ENCODE peak calls at places on chromosomes 2 and 18, in seven cellular contexts. B is PC-3, D is left lung, C is HCT116, L is SJSA1, K is mucosa of descending colon, Z is pancreas. R is an unnamed sample.

GRCh38 chr2:23385748-23386421 is 906 bp downstream of the KLHL29 start:
- DNase-seq in B (no peak), D (no peak), C (no peak), L (no peak), K (peak; percentile 35), Z (no peak), R (no peak)

GRCh38 chr2:238567067-238567855 is 140.5 kb downstream of the ASB1 start:
- DNase-seq in B (peak; percentile 6), D (peak; percentile 48), C (no peak), L (no peak), K (peak; percentile 79), Z (no peak), R (no peak)

GRCh38 chr2:186697536-186697935 is 3.7 kb downstream of the FAM171B start:
- DNase-seq in B (peak; percentile 80), D (no peak), C (no peak), L (no peak), K (no peak), Z (no peak), R (no peak)

GRCh38 chr2:43311276-43311675 is 84.9 kb upstream of the ZFP36L2 start:
- DNase-seq in B (peak; percentile 83), D (no peak), C (no peak), L (no peak), K (no peak), Z (no peak), R (no peak)

GRCh38 chr18:43563780-43564179 is 286.5 kb upstream of the SYT4 start:
- DNase-seq in B (peak; percentile 38), D (no peak), C (no peak), L (no peak), K (no peak), Z (peak; percentile 38), R (no peak)

GRCh38 chr2:51881673-51882072 is 849.7 kb upstream of the NRXN1 start:
- DNase-seq in B (no peak), D (no peak), C (no peak), L (no peak), K (no peak), Z (no peak), R (no peak)

GRCh38 chr2:80335411-80335810 is 30.9 kb upstream of the LRRTM1 start:
- DNase-seq in B (no peak), D (no peak), C (no peak), L (no peak), K (no peak), Z (no peak), R (no peak)

GRCh38 chr2:88540346-88540745 is 86.9 kb downstream of the EIF2AK3 start:
- DNase-seq in B (peak; percentile 38), D (no peak), C (no peak), L (no peak), K (no peak), Z (no peak), R (no peak)

GRCh38 chr2:152505495-152505906 is 170.5 kb downstream of the FMNL2 start:
- DNase-seq in B (no peak), D (peak; percentile 55), C (no peak), L (no peak), K (no peak), Z (no peak), R (no peak)

GRCh38 chr2:223768179-223768578 is 69.2 kb downstream of the AP1S3 start:
- DNase-seq in B (no peak), D (no peak), C (no peak), L (no peak), K (no peak), Z (no peak), R (no peak)

GRCh38 chr18:55334875-55335274 is 253.1 kb downstream of the TCF4 start:
- DNase-seq in B (no peak), D (no peak), C (no peak), L (no peak), K (no peak), Z (no peak), R (no peak)

GRCh38 chr2:85981579-85982247 is 92.9 kb upstream of the ST3GAL5 start:
- DNase-seq in B (no peak), D (no peak), C (no peak), L (peak; percentile 22), K (no peak), Z (no peak), R (no peak)

GRCh38 chr2:224127871-224128501 is 88.9 kb upstream of the SERPINE2 start:
- DNase-seq in B (no peak), D (no peak), C (no peak), L (no peak), K (no peak), Z (peak; percentile 17), R (no peak)

GRCh38 chr2:42163444-42164045 is 5.6 kb upstream of the EML4 start:
- DNase-seq in B (no peak), D (no peak), C (no peak), L (no peak), K (no peak), Z (no peak), R (no peak)

GRCh38 chr2:109166811-109167210 is 37.8 kb downstream of the SH3RF3 start:
- DNase-seq in B (no peak), D (no peak), C (no peak), L (peak; percentile 60), K (no peak), Z (no peak), R (no peak)

GRCh38 chr18:58369616-58370015 is 259.3 kb downstream of the ALPK2 start:
- DNase-seq in B (no peak), D (no peak), C (no peak), L (no peak), K (no peak), Z (no peak), R (no peak)

GRCh38 chr2:177262137-177262536 is 2.4 kb downstream of the NFE2L2 start:
- DNase-seq in B (no peak), D (no peak), C (no peak), L (no peak), K (no peak), Z (no peak), R (no peak)

GRCh38 chr2:182133195-182133891 is 147.7 kb downstream of the PPP1R1C start:
- DNase-seq in B (peak; percentile 49), D (no peak), C (no peak), L (no peak), K (no peak), Z (no peak), R (no peak)

GRCh38 chr18:2979027-2979570 is 33.8 kb downstream of the LPIN2 start:
- DNase-seq in B (no peak), D (no peak), C (no peak), L (no peak), K (no peak), Z (peak; percentile 35), R (no peak)

GRCh38 chr2:72916743-72917137 is 579 bp upstream of the EMX1 start:
- DNase-seq in B (no peak), D (no peak), C (no peak), L (peak; percentile 37), K (peak; percentile 49), Z (no peak), R (no peak)

GRCh38 chr18:12159446-12159845 is 65.8 kb downstream of the ANKRD62 start:
- DNase-seq in B (peak; percentile 79), D (no peak), C (no peak), L (no peak), K (no peak), Z (no peak), R (no peak)

GRCh38 chr2:107334311-107334710 is 448.3 kb upstream of the ST6GAL2 start:
- DNase-seq in B (no peak), D (no peak), C (no peak), L (no peak), K (no peak), Z (no peak), R (no peak)

GRCh38 chr18:46668135-46668534 is 11.1 kb upstream of the LOXHD1 start:
- DNase-seq in B (no peak), D (no peak), C (no peak), L (no peak), K (no peak), Z (no peak), R (no peak)

GRCh38 chr2:341912-342311 is 54.0 kb upstream of the ALKAL2 start:
- DNase-seq in B (no peak), D (no peak), C (no peak), L (no peak), K (no peak), Z (no peak), R (no peak)

GRCh38 chr2:344811-345210 is 56.9 kb upstream of the ALKAL2 start:
- DNase-seq in B (no peak), D (no peak), C (no peak), L (no peak), K (no peak), Z (no peak), R (no peak)

GRCh38 chr2:336360-336759 is 48.5 kb upstream of the ALKAL2 start:
- DNase-seq in B (no peak), D (no peak), C (no peak), L (no peak), K (no peak), Z (no peak), R (no peak)

GRCh38 chr2:343355-343754 is 55.5 kb upstream of the ALKAL2 start:
- DNase-seq in B (no peak), D (no peak), C (no peak), L (no peak), K (no peak), Z (no peak), R (no peak)

GRCh38 chr2:341017-341542 is 53.2 kb upstream of the ALKAL2 start:
- DNase-seq in B (no peak), D (no peak), C (no peak), L (no peak), K (no peak), Z (no peak), R (no peak)
- H3K9me3 ChIP-seq in B (peaks cover 3% of the 10 kb centered on the region), D (peaks cover 34% of the 10 kb centered on the region), C (no peaks in the 10 kb centered on the region), L (no peaks in the 10 kb centered on the region), K (peaks cover 20% of the 10 kb centered on the region), Z (no peaks in the 10 kb centered on the region), R (peaks cover 4% of the 10 kb centered on the region)

GRCh38 chr2:239597216-239597615 is 196.4 kb upstream of the HDAC4 start:
- DNase-seq in B (no peak), D (peak; percentile 19), C (no peak), L (no peak), K (peak; percentile 6), Z (no peak), R (peak; percentile 1)
- H3K9me3 ChIP-seq in B (no peaks in the 10 kb centered on the region), D (no peaks in the 10 kb centered on the region), C (no peaks in the 10 kb centered on the region), L (no peaks in the 10 kb centered on the region), K (no peaks in the 10 kb centered on the region), Z (no peaks in the 10 kb centered on the region), R (no peaks in the 10 kb centered on the region)

DNA sequence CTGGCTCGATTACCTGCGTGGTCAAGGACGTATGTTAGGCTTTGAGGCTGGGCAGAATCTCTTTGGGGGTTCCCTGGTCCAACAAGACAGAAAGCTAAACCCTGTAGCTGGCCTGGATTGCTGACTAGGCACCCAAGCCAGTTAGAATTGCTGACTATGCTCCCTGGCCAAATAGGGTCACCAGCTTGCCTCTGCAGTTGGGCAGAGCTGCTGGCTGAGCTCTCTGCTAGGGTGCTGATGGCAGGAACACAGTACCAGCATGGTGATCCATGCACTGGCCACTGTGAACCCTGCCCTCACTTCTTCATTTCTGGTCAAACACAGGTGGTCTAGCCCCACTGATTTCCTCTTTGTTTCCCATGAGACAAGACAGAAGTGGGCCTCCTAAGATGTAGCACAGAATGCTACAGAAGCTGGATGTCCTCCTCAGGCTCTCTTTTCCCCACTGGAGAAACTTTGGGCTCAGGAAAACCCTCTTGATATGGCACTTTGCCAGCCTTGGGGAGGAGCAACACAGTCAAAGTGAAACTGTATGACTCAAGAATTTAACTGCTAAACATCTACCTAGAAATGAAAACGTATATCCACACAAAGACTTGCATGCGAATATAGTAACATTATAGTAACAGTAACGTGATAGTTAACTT is 20.8 kb downstream of the SP140L start:
- DNase-seq in B (no peak), D (no peak), C (no peak), L (no peak), K (no peak), Z (no peak), R (no peak)
- H3K9me3 ChIP-seq in B (no peaks in the 10 kb centered on the region), D (peaks cover 11% of the 10 kb centered on the region), C (no peaks in the 10 kb centered on the region), L (no peaks in the 10 kb centered on the region), K (peaks cover 2% of the 10 kb centered on the region), Z (no peaks in the 10 kb centered on the region), R (no peaks in the 10 kb centered on the region)

GRCh38 chr18:5806860-5807259 is 88.5 kb downstream of the TMEM200C start:
- DNase-seq in B (no peak), D (no peak), C (no peak), L (no peak), K (no peak), Z (no peak), R (no peak)
- H3K9me3 ChIP-seq in B (peaks cover 11% of the 10 kb centered on the region), D (peaks cover 28% of the 10 kb centered on the region), C (peaks cover 23% of the 10 kb centered on the region), L (no peaks in the 10 kb centered on the region), K (peaks cover 17% of the 10 kb centered on the region), Z (no peaks in the 10 kb centered on the region), R (no peaks in the 10 kb centered on the region)